ENCODE peak calls at places on chromosomes 6 and 20, in five cellular contexts. K, R, V, T and Q are unnamed samples.

GRCh38 chr20:41111578-41111951 is 25.8 kb upstream of the PLCG1 start:
- DNase-seq in T (no peak), V (no peak), K (no peak), R (no peak), Q (no peak)

GRCh38 chr6:169326067-169326799 is 72.6 kb upstream of the THBS2 start:
- DNase-seq in V (peak), K (peak), R (peak), T (no peak), Q (no peak)

GRCh38 chr6:31559958-31560696 is 12.0 kb upstream of the LTA start:
- DNase-seq in V (no peak), T (peak), R (peak), K (no peak), Q (peak)

GRCh38 chr6:17867880-17868279 is 119.6 kb downstream of the KIF13A start:
- DNase-seq in K (peak), T (no peak), V (no peak), R (no peak), Q (no peak)

GRCh38 chr20:25525857-25526256 is 59.5 kb downstream of the NINL start:
- DNase-seq in R (no peak), V (no peak), K (peak), T (no peak), Q (peak)

GRCh38 chr6:131251593-131252204 is 116.4 kb downstream of the AKAP7 start:
- DNase-seq in V (no peak), R (no peak), T (no peak), K (no peak), Q (no peak)

GRCh38 chr6:30452736-30453507 is 36.4 kb upstream of the HLA-E start:
- DNase-seq in T (no peak), V (no peak), R (no peak), K (no peak), Q (no peak)

GRCh38 chr6:126076992-126077664 is 90.8 kb downstream of the TRMT11 start:
- DNase-seq in V (no peak), R (no peak), T (no peak), K (peak), Q (no peak)

GRCh38 chr6:108690326-108691000 is 129.7 kb downstream of the FOXO3 start:
- DNase-seq in K (no peak), R (no peak), T (no peak), V (no peak), Q (no peak)

GRCh38 chr6:21752054-21752811 is 158.7 kb downstream of the SOX4 start:
- DNase-seq in R (no peak), V (no peak), K (no peak), T (no peak), Q (no peak)

GRCh38 chr6:80622641-80623040 is 516.2 kb downstream of the BCKDHB start:
- DNase-seq in V (no peak), R (no peak), T (no peak), K (no peak), Q (no peak)

GRCh38 chr6:52555531-52556228 is 21.2 kb downstream of the TRAM2 start:
- DNase-seq in K (no peak), V (no peak), R (no peak), T (no peak), Q (no peak)

GRCh38 chr6:158783851-158784250 is 35.3 kb downstream of the EZR start:
- DNase-seq in R (no peak), V (no peak), K (no peak), T (no peak), Q (no peak)

GRCh38 chr6:176766-177165 is 115.5 kb upstream of the DUSP22 start:
- DNase-seq in R (no peak), T (no peak), V (no peak), K (no peak), Q (no peak)

GRCh38 chr6:22072939-22073338 is 223.9 kb downstream of the PRL start:
- DNase-seq in K (no peak), V (no peak), T (no peak), R (no peak), Q (no peak)

GRCh38 chr20:62640870-62641748 is 1.2 kb upstream of the SLCO4A1 start:
- DNase-seq in T (no peak), R (no peak), V (no peak), K (no peak), Q (no peak)

GRCh38 chr20:38804243-38804642 is 1.3 kb upstream of the PPP1R16B start:
- DNase-seq in T (no peak), K (no peak), R (no peak), V (no peak), Q (no peak)

GRCh38 chr6:119368917-119369316 is 19.4 kb upstream of the MAN1A1 start:
- DNase-seq in T (no peak), V (no peak), R (peak), K (no peak), Q (no peak)

GRCh38 chr20:60262967-60263603 is 304.9 kb downstream of the CDH26 start:
- DNase-seq in V (peak), T (no peak), R (peak), K (peak), Q (peak)

GRCh38 chr6:116476021-116476678 is 15.0 kb downstream of the CALHM6 start:
- DNase-seq in K (peak), R (no peak), T (peak), V (no peak), Q (no peak)

GRCh38 chr20:34859826-34860545 is 12.7 kb downstream of the GGT7 start:
- DNase-seq in T (no peak), R (no peak), V (no peak), K (no peak), Q (no peak)

GRCh38 chr6:112501705-112502104 is 154.6 kb downstream of the RFPL4B start:
- DNase-seq in T (no peak), K (no peak), R (no peak), V (no peak), Q (no peak)

GRCh38 chr6:164178933-164179332 is 764.4 kb downstream of the QKI start:
- DNase-seq in R (no peak), V (no peak), K (no peak), T (no peak), Q (no peak)

GRCh38 chr6:105051941-105052471 is 95.1 kb downstream of the LIN28B start:
- DNase-seq in K (no peak), T (no peak), R (no peak), V (no peak), Q (peak)

GRCh38 chr6:104955491-104955890 is 1.4 kb upstream of the LIN28B start:
- DNase-seq in R (peak), V (no peak), K (no peak), T (no peak), Q (peak)

GRCh38 chr6:42449917-42450313 is 1.8 kb downstream of the TRERF1 start:
- DNase-seq in V (no peak), K (no peak), R (no peak), T (no peak), Q (no peak)

GRCh38 chr20:37393196-37393862 is 47.4 kb downstream of the SRC start:
- DNase-seq in K (no peak), R (no peak), V (no peak), T (no peak), Q (no peak)

GRCh38 chr6:453152-453551 is 61.6 kb downstream of the IRF4 start:
- DNase-seq in T (no peak), R (no peak), K (no peak), V (no peak), Q (no peak)

GRCh38 chr6:157629220-157629619 is 193.8 kb upstream of the SNX9 start:
- DNase-seq in K (no peak), T (no peak), V (no peak), R (no peak), Q (no peak)

GRCh38 chr6:9482030-9482731 is 932.7 kb downstream of the TFAP2A start:
- DNase-seq in R (no peak), V (no peak), T (no peak), K (no peak), Q (peak)

GRCh38 chr6:83365931-83366330 is 64.9 kb downstream of the ME1 start:
- DNase-seq in T (no peak), R (no peak), K (no peak), V (no peak), Q (no peak)

GRCh38 chr20:24933266-24933908 is 15.7 kb upstream of the CST7 start:
- DNase-seq in R (no peak), T (no peak), K (no peak), V (no peak), Q (no peak)

GRCh38 chr6:140344149-140344913 is 969.9 kb upstream of the CITED2 start:
- DNase-seq in R (no peak), K (peak), V (no peak), T (no peak), Q (peak)

GRCh38 chr20:14470231-14470894 is 133.0 kb upstream of the FLRT3 start:
- DNase-seq in K (peak), V (no peak), T (no peak), R (no peak), Q (no peak)

GRCh38 chr20:6560978-6561377 is 206.5 kb upstream of the BMP2 start:
- DNase-seq in K (peak), T (no peak), R (no peak), V (no peak), Q (no peak)

GRCh38 chr20:6562111-6562510 is 205.4 kb upstream of the BMP2 start:
- DNase-seq in T (no peak), K (no peak), R (no peak), V (no peak), Q (no peak)

GRCh38 chr20:6559791-6560190 is 207.7 kb upstream of the BMP2 start:
- DNase-seq in V (no peak), T (no peak), R (no peak), K (no peak), Q (no peak)

GRCh38 chr20:6558361-6558760 is 209.1 kb upstream of the BMP2 start:
- DNase-seq in V (no peak), T (no peak), K (peak), R (no peak), Q (no peak)
- TF ChIP-seq HDAC2 in V (no peak), T (no peak), K (no peak), R (no peak), Q (no peak)

GRCh38 chr6:66825539-66825938 is 1118.5 kb upstream of the EYS start:
- DNase-seq in T (no peak), K (no peak), R (no peak), V (no peak), Q (no peak)
- TF ChIP-seq HDAC2 in T (no peak), K (no peak), R (no peak), V (no peak), Q (no peak)

GRCh38 chr6:147222160-147222838 is 18.1 kb downstream of the STXBP5 start:
- DNase-seq in V (no peak), T (no peak), K (peak), R (peak), Q (no peak)
- TF ChIP-seq HDAC2 in V (no peak), T (no peak), K (no peak), R (peak), Q (no peak)

GRCh38 chr6:144757730-144758129 is 472.6 kb downstream of the UTRN start:
- DNase-seq in K (no peak), T (no peak), R (no peak), V (no peak), Q (no peak)
- TF ChIP-seq HDAC2 in K (no peak), T (no peak), R (no peak), V (no peak), Q (no peak)

DNA sequence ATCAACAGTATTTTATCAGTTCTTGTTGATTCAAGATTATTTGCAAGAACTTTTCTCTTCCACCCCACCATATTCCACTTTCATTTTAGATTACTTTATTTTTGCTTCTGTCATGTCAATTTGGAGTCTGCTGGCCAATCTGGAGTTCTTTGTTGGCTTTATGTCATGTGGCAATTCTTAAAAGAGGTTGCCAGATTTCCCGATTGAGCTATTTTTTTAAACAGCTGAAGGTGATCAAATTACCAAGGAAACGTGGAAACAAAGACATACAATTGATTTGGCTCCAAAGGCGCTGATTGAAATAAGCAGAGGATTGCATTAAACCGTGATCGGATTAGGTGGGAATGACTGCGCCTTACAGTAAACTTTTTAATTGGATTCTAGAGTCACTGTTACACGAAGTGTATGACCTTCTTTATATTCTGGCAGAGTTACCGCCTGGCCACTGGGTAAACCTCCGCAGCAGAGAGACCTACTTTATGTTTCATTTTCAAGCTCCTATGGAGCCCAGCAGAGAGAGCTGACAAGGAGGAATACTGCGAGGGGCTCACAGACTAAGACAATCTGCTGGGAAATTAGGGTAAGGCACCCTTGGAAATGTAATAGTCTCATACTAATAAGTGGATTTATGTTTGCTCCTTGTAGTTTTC is 37.9 kb downstream of the SIM1 start:
- DNase-seq in T (no peak), R (no peak), K (no peak), V (no peak), Q (no peak)
- TF ChIP-seq HDAC2 in T (no peak), R (no peak), K (no peak), V (no peak), Q (no peak)

DNA sequence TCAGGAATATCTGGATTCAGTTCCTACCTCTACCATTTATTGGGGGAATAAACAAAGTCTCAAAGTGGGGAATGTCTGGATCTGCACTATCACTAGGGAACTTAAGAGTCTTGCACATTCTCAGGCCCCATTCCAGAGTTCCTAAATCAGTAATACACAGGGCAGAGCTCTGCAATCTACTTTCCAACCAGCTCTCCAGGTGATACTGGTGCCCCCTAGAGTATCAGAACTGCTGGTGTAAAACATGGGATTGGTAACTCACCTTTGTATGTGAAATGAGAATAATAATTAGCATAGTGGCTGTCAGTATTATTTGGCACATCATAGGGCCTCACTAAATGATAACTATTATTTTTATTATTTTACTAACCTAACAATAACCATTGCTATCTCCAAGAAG is 278.8 kb upstream of the IMPG1 start:
- DNase-seq in T (no peak), V (no peak), K (peak), R (no peak), Q (no peak)
- TF ChIP-seq HDAC2 in T (no peak), V (no peak), K (no peak), R (no peak), Q (no peak)

DNA sequence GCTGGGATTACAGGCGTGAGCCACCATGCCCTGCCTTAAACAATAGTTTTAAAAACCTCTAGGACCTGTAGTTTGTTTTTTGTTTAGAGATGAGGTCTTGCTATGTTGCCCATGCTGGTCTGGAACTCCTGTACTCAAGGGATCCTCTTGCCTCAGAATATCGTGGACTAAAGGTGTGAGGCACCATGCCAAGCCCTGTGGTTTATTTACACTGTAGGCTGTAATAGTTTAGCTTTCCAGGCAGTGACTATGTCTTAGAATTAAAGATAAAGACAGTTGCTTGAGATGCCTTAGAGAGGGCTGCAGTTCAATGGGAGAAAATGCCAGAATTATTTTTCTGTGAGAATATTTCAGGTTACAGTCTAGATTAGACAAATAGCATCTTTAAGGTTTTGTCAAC is 72.9 kb downstream of the SGK1 start:
- DNase-seq in R (no peak), K (no peak), T (no peak), V (no peak), Q (no peak)
- TF ChIP-seq HDAC2 in R (no peak), K (no peak), T (no peak), V (no peak), Q (no peak)

GRCh38 chr6:11217360-11218076 is 14.9 kb downstream of the NEDD9 start:
- DNase-seq in V (no peak), T (peak), K (peak), R (no peak), Q (no peak)
- TF ChIP-seq HDAC2 in V (no peak), T (no peak), K (no peak), R (no peak), Q (no peak)